ENCODE peak calls at places on chromosome X, in seven cellular contexts. K is upper lobe of left lung, M is pancreas, N is heart right ventricle, R is GM20000, F is suprapubic skin, D is uterus. A is an unnamed sample.

GRCh38 chrX:97605271-97605670 is 721.6 kb downstream of the RPA4 start:
- DNase-seq in R (no peak), F (no peak), D (no peak), M (no peak), K (no peak), N (no peak), A (no peak)

GRCh38 chrX:31580726-31581125 is 508.9 kb upstream of the FTHL17 start:
- DNase-seq in F (no peak), R (no peak), N (no peak), M (no peak), K (no peak), D (no peak), A (no peak)

GRCh38 chrX:96147645-96148044 is 537.0 kb upstream of the DIAPH2 start:
- DNase-seq in M (no peak), N (no peak), D (no peak), R (no peak), F (no peak), K (no peak), A (no peak)

GRCh38 chrX:123424546-123424945 is 240.5 kb downstream of the GRIA3 start:
- DNase-seq in M (no peak), F (no peak), D (no peak), N (no peak), R (peak), K (no peak), A (peak)

GRCh38 chrX:49102221-49102620 is 21.3 kb downstream of the GPKOW start:
- DNase-seq in K (no peak), R (no peak), M (no peak), F (no peak), D (no peak), N (no peak), A (no peak)

GRCh38 chrX:150873616-150874015 is 24.9 kb downstream of the CD99L2 start:
- DNase-seq in M (no peak), R (no peak), D (peak), F (no peak), N (peak), K (no peak), A (no peak)

GRCh38 chrX:155880586-155881157 is 473 bp upstream of the VAMP7 start:
- DNase-seq in M (no peak), K (no peak), R (no peak), D (no peak), F (no peak), N (no peak), A (no peak)

GRCh38 chrX:132744470-132744869 is 214.0 kb downstream of the HS6ST2 start:
- DNase-seq in N (no peak), M (no peak), D (no peak), R (no peak), F (no peak), K (no peak), A (no peak)

GRCh38 chrX:121333942-121334341 is 286.5 kb downstream of the GLUD2 start:
- DNase-seq in F (no peak), D (no peak), M (no peak), R (no peak), K (no peak), N (no peak), A (peak)

GRCh38 chrX:44874481-44875184 is 1.6 kb downstream of the KDM6A start:
- DNase-seq in N (peak), R (peak), M (no peak), K (no peak), F (no peak), D (peak), A (peak)

GRCh38 chrX:107503996-107504395 is 54.5 kb downstream of the FRMPD3 start:
- DNase-seq in M (no peak), N (peak), F (no peak), R (no peak), K (no peak), D (no peak), A (no peak)

GRCh38 chrX:120419465-120419864 is 49.6 kb downstream of the LAMP2 start:
- DNase-seq in D (no peak), M (no peak), R (no peak), F (no peak), N (no peak), K (no peak), A (no peak)

GRCh38 chrX:130649738-130650137 is 248.0 kb downstream of the RBMX2 start:
- DNase-seq in N (no peak), F (no peak), M (no peak), D (no peak), R (no peak), K (no peak), A (no peak)

GRCh38 chrX:4936315-4936714 is 1222.9 kb upstream of the PRKX start:
- DNase-seq in D (no peak), K (no peak), F (no peak), R (no peak), N (no peak), M (no peak), A (no peak)

GRCh38 chrX:3037218-3037617 is 4.1 kb upstream of the ARSF start:
- DNase-seq in M (no peak), F (no peak), N (no peak), K (no peak), D (no peak), R (no peak), A (no peak)

GRCh38 chrX:40809210-40809609 is 73.9 kb upstream of the MED14 start:
- DNase-seq in K (no peak), F (no peak), D (no peak), M (no peak), N (no peak), R (no peak), A (no peak)

GRCh38 chrX:131650637-131651410 is 107.0 kb downstream of the OR13H1 start:
- DNase-seq in M (no peak), N (no peak), R (no peak), F (no peak), K (no peak), D (no peak), A (no peak)

GRCh38 chrX:153920546-153920945 is 5.5 kb downstream of the ARHGAP4 start:
- DNase-seq in R (no peak), D (no peak), M (no peak), N (no peak), F (no peak), K (no peak), A (no peak)

GRCh38 chrX:100720301-100720700 is 11.6 kb downstream of the SYTL4 start:
- DNase-seq in F (no peak), M (no peak), R (no peak), K (no peak), N (no peak), D (no peak), A (no peak)

GRCh38 chrX:27565992-27566391 is 24.2 kb upstream of the DCAF8L2 start:
- DNase-seq in M (no peak), F (no peak), K (no peak), R (no peak), N (peak), D (no peak), A (no peak)

GRCh38 chrX:55014897-55015299 is 14.7 kb downstream of the APEX2 start:
- DNase-seq in N (no peak), M (no peak), D (no peak), R (no peak), K (no peak), F (no peak), A (no peak)

GRCh38 chrX:55008571-55009358 is 8.6 kb downstream of the APEX2 start:
- DNase-seq in K (no peak), M (no peak), F (no peak), N (peak), R (peak), D (no peak), A (peak)

GRCh38 chrX:55006827-55007621 is 6.9 kb downstream of the APEX2 start:
- DNase-seq in N (no peak), R (no peak), F (no peak), K (peak), M (no peak), D (no peak), A (no peak)

GRCh38 chrX:55007633-55008032 is 7.5 kb downstream of the APEX2 start:
- DNase-seq in K (no peak), N (peak), R (no peak), F (no peak), D (peak), M (no peak), A (no peak)

GRCh38 chrX:55011294-55011693 is 11.1 kb downstream of the APEX2 start:
- DNase-seq in M (no peak), F (no peak), R (no peak), D (no peak), N (no peak), K (no peak), A (no peak)
- TF ChIP-seq CTCF in M (no peak), F (no peak), R (no peak), D (no peak), N (no peak), K (no peak), A (no peak)

DNA sequence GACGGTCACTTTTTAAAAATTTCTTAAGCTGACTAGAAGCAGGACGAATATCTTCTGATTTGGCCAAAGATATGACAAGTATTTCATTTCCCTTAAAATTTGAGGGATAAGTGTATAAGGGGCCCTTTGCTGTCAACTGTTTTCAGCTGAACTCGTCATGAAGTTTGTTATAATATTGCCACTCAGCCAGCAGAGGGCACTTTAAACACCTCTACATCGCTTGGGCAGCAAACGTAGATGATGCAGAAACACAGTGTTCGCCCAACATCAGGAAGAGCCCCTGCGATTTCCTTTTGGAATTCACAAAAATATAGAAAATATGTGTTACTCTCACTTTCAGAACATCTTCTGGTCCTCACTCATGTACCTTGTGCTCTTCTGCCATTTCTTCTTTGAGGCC is 435.7 kb upstream of the FMR1 start:
- DNase-seq in N (peak), M (no peak), F (no peak), K (no peak), R (peak), D (no peak), A (no peak)
- TF ChIP-seq CTCF in N (no peak), M (no peak), F (no peak), K (no peak), R (peak), D (no peak), A (peak)

GRCh38 chrX:81377329-81377728 is 175.4 kb downstream of the SH3BGRL start:
- DNase-seq in M (no peak), D (no peak), R (peak), N (no peak), K (no peak), F (no peak), A (peak)
- TF ChIP-seq CTCF in M (peak), D (peak), R (no peak), N (peak), K (peak), F (peak), A (peak)

DNA sequence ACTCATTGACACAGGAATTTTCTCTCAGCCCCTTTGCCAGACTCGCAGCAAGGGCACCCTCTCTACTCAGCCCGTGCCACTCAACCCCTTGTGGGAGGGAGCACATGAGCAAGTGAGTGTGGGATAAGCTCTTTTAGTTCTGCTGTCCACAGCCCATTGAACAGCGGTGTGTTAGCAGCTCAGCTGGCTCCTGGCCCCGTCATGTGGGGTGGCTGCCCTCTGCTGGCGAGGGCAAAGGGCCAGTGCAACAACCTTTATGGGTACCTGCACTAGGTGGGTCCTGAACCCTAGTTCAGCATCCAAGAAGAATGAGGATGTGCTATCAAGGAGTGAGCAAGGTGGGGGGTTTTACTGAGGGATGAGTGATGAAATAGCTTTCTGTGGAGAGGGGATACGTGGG is 85.0 kb upstream of the ZNF81 start:
- DNase-seq in F (no peak), K (peak), N (peak), D (no peak), M (peak), R (peak), A (peak)
- TF ChIP-seq CTCF in F (no peak), K (peak), N (no peak), D (no peak), M (peak), R (no peak), A (peak)

GRCh38 chrX:13386636-13387035 is 66.8 kb upstream of the ATXN3L start:
- DNase-seq in R (no peak), D (no peak), N (no peak), F (no peak), M (no peak), K (no peak), A (no peak)

GRCh38 chrX:13386092-13386491 is 66.2 kb upstream of the ATXN3L start:
- DNase-seq in D (no peak), M (no peak), N (no peak), K (no peak), F (no peak), R (no peak), A (no peak)

GRCh38 chrX:13387656-13388421 is 68.0 kb upstream of the ATXN3L start:
- DNase-seq in N (no peak), D (no peak), F (no peak), K (no peak), R (no peak), M (no peak), A (no peak)

GRCh38 chrX:13383907-13384306 is 64.1 kb upstream of the ATXN3L start:
- DNase-seq in D (no peak), F (no peak), K (no peak), N (no peak), R (no peak), M (no peak), A (no peak)

GRCh38 chrX:13389501-13389900 is 69.6 kb upstream of the ATXN3L start:
- DNase-seq in K (no peak), F (no peak), M (no peak), R (no peak), N (no peak), D (no peak), A (no peak)
- TF ChIP-seq CTCF in K (no peak), F (no peak), M (no peak), R (no peak), N (no peak), D (no peak), A (no peak)

DNA sequence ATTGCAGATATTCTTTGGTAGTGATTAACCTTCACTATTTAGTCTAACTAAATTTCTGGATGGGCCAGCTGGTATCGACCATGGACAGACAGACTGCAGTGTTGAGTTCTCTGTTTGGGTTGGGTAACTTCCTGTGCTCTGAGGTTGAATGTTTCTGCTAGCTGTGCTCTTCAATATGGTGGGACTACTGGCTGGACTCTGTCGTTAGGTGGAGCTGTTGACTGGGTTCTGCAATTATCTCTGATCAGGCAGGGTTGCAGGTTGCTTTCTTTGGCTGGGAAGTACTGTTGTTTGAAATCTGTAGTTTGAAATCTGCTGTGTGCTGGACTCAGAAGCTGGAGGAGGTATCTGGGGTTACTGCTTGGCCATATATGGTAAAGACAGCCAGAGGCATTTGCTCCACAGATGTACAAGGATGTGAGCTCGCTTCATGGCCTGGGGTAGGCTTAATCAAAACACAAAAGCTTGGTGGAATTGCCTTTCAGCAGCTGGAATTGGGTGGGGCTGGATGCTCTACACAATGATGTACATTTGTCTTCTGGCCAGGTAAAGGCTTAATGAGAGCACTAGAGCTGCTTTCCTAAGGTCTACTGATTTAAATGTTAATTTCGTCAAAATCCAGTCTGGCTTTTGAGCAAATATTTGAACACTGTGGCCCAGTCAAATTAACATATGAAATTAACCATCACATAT is 1472.0 kb downstream of the FAM133A start:
- DNase-seq in N (no peak), M (no peak), K (no peak), D (no peak), R (no peak), F (no peak), A (no peak)
- TF ChIP-seq CTCF in N (no peak), M (no peak), K (no peak), D (no peak), R (no peak), F (no peak), A (no peak)

GRCh38 chrX:16112428-16112827 is 10.9 kb upstream of the GRPR start:
- DNase-seq in N (no peak), R (no peak), F (no peak), K (no peak), D (no peak), M (no peak), A (no peak)
- TF ChIP-seq CTCF in N (no peak), R (no peak), F (no peak), K (no peak), D (no peak), M (no peak), A (no peak)

A was measured in GM13976.